ENCODE peak calls at places on chromosome 16, in five cellular contexts. F is osteoblast, E is IMR-90, Z is PC-3, A is tibial artery. D is an unnamed sample.

GRCh38 chr16:66840883-66841282 is 3.3 kb upstream of the CA7 start:
- DNase-seq in Z (no peak), E (no peak), A (no peak), F (no peak), D (no peak)

GRCh38 chr16:78490431-78490830 is 391.0 kb downstream of the WWOX start:
- DNase-seq in A (no peak), F (no peak), E (no peak), Z (no peak), D (no peak)

GRCh38 chr16:2939968-2940367 is 24.1 kb upstream of the KREMEN2 start:
- DNase-seq in F (peak), A (no peak), Z (no peak), E (no peak), D (no peak)

GRCh38 chr16:30941600-30942420 is 7.1 kb upstream of the ORAI3 start:
- DNase-seq in Z (peak), E (peak), F (peak), A (peak), D (peak)

GRCh38 chr16:89696598-89697128 is 4.8 kb downstream of the SPATA2L start:
- DNase-seq in A (no peak), F (peak), Z (no peak), E (no peak), D (peak)

GRCh38 chr16:71929048-71929447 is 33.7 kb downstream of the IST1 start:
- DNase-seq in A (no peak), Z (no peak), F (peak), E (peak), D (no peak)

GRCh38 chr16:49824600-49824999 is 31.3 kb downstream of the ZNF423 start:
- DNase-seq in E (no peak), A (no peak), Z (no peak), F (no peak), D (no peak)

GRCh38 chr16:86104537-86105048 is 205.6 kb downstream of the IRF8 start:
- DNase-seq in F (no peak), E (no peak), Z (no peak), A (peak), D (no peak)

GRCh38 chr16:20774703-20775362 is 11.0 kb downstream of the ACSM3 start:
- DNase-seq in Z (peak), E (peak), F (peak), A (no peak), D (peak)

GRCh38 chr16:12010388-12011251 is 34.1 kb downstream of the SNX29 start:
- DNase-seq in F (no peak), A (no peak), Z (no peak), E (no peak), D (no peak)

GRCh38 chr16:50259334-50260205 is 6.8 kb upstream of the ADCY7 start:
- DNase-seq in A (peak), F (peak), Z (no peak), E (no peak), D (no peak)

GRCh38 chr16:61362583-61362982 is 673.7 kb downstream of the CDH8 start:
- DNase-seq in A (no peak), Z (no peak), F (no peak), E (no peak), D (no peak)

GRCh38 chr16:14015461-14015860 is 55.7 kb upstream of the MRTFB start:
- DNase-seq in A (no peak), E (no peak), Z (no peak), F (no peak), D (no peak)

GRCh38 chr16:68884867-68885266 is 41.5 kb downstream of the TANGO6 start:
- DNase-seq in E (no peak), F (no peak), Z (no peak), A (no peak), D (no peak)

GRCh38 chr16:85927938-85928337 is 29.0 kb downstream of the IRF8 start:
- DNase-seq in E (no peak), F (peak), Z (no peak), A (no peak), D (no peak)

GRCh38 chr16:53809088-53809951 is 105.4 kb downstream of the FTO start:
- DNase-seq in Z (peak), F (no peak), E (peak), A (no peak), D (no peak)

GRCh38 chr16:48511071-48511540 is 98.9 kb downstream of the N4BP1 start:
- DNase-seq in Z (no peak), A (peak), E (peak), F (peak), D (no peak)

GRCh38 chr16:1949507-1949906 is 5.0 kb downstream of the RPL3L start:
- DNase-seq in F (no peak), A (no peak), Z (no peak), E (no peak), D (peak)

GRCh38 chr16:15653227-15653626 is 3.2 kb downstream of the NDE1 start:
- DNase-seq in Z (peak), A (no peak), F (peak), E (peak), D (no peak)

GRCh38 chr16:54194008-54194731 is 92.4 kb downstream of the IRX3 start:
- DNase-seq in A (peak), Z (no peak), F (peak), E (no peak), D (peak)

GRCh38 chr16:51960931-51961330 is 586.0 kb downstream of the TOX3 start:
- DNase-seq in F (no peak), E (no peak), A (no peak), Z (no peak), D (no peak)

GRCh38 chr16:63613701-63614100 is 1508.2 kb downstream of the CDH11 start:
- DNase-seq in E (peak), Z (peak), A (no peak), F (peak), D (no peak)

GRCh38 chr16:57146735-57147134 is 39.1 kb downstream of the PSME3IP1 start:
- DNase-seq in A (no peak), Z (peak), E (no peak), F (peak), D (no peak)

GRCh38 chr16:83118365-83118764 is 491.6 kb downstream of the CDH13 start:
- DNase-seq in Z (no peak), F (peak), A (no peak), E (peak), D (no peak)

GRCh38 chr16:11896776-11897175 is 19.0 kb downstream of the GSPT1 start:
- DNase-seq in Z (peak), E (peak), F (peak), A (no peak), D (no peak)

DNA sequence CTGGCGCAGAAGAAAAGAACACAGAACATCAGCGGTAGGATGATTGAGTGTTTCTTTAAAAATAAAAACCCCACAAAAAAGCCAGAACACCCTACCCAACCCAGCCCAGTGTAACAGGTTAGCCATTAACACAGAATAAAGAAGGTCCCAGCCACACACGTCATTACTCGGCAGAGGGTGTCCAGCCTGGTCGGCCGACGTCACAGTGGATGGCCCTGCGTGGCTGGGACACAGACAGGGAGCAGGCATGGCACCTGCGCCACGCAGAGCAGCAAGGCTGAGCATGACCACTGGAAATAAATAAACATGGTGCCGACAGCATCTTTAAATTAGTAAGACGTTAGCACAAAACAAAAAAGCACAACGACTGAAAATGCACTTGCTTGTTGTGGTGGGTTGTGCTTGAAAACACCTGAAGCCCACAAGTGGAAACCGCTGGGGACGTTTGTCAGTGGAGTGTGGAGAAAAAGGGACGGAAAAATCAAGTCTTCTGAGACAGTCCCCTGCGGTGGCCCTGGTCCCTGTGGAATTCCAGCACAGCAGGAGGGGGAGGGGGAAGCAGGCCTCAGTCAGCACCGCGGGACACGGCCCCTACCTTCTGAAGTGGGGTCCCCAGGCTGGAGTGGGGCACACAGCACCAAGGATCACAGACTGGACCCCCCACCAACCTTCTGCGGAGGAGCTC is 39.2 kb downstream of the SLC7A5 start:
- DNase-seq in E (no peak), A (no peak), F (no peak), Z (no peak), D (no peak)
- H3K27ac ChIP-seq in E (no peak), A (no peak), F (no peak), Z (no peak), D (no peak)

DNA sequence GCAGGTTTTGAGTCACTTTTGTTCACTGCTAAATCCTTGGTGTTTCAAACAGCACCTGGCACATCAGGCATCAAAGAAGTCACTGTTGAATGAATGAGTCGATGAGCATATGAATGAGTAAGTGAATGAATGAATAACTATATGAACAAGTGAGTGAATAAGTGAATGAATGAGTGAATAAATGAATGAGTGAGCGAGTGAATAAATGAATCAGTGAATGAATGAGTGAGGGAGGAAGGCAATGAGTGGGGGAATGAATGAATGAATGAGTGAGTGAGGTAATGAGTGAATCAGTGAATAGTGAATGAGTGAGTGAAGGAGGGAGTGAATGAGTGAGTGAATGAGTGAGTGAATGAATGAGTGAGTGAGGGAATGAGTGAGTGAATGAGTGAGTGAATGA is 28.8 kb downstream of the TMEM114 start:
- DNase-seq in F (no peak), A (no peak), E (no peak), Z (no peak), D (no peak)
- H3K4me3 ChIP-seq in F (no peak), A (no peak), E (no peak), Z (no peak), D (no peak)

GRCh38 chr16:27853101-27853500 is 210.4 kb downstream of the GSG1L start:
- DNase-seq in A (peak), F (no peak), Z (no peak), E (no peak), D (no peak)
- H3K27ac ChIP-seq in A (no peak), F (no peak), Z (no peak), E (no peak), D (no peak)

GRCh38 chr16:84919751-84920150 is 91.6 kb downstream of the ZDHHC7 start:
- DNase-seq in E (no peak), Z (no peak), A (no peak), F (no peak), D (no peak)

GRCh38 chr16:84924339-84925091 is 86.8 kb downstream of the ZDHHC7 start:
- DNase-seq in F (peak), A (no peak), Z (no peak), E (no peak), D (no peak)

GRCh38 chr16:84925092-84925772 is 86.1 kb downstream of the ZDHHC7 start:
- DNase-seq in Z (peak), F (peak), E (no peak), A (no peak), D (peak)

GRCh38 chr16:84920333-84920732 is 91.0 kb downstream of the ZDHHC7 start:
- DNase-seq in A (no peak), F (no peak), E (no peak), Z (no peak), D (no peak)

GRCh38 chr16:84922351-84923135 is 88.8 kb downstream of the ZDHHC7 start:
- DNase-seq in F (no peak), Z (no peak), A (no peak), E (peak), D (peak)
- H3K4me3 ChIP-seq in F (no peak), Z (no peak), A (no peak), E (no peak), D (no peak)

GRCh38 chr16:88072571-88073001 is 121.4 kb downstream of the BANP start:
- DNase-seq in E (no peak), A (peak), F (no peak), Z (no peak), D (peak)
- H3K27ac ChIP-seq in E (no peak), A (no peak), F (no peak), Z (no peak), D (no peak)

GRCh38 chr16:58515871-58516767 is 802 bp downstream of the SETD6 start:
- DNase-seq in F (peak), A (peak), E (no peak), Z (peak), D (peak)

GRCh38 chr16:58516768-58517107 is 1.4 kb downstream of the SETD6 start:
- DNase-seq in A (no peak), Z (no peak), E (no peak), F (peak), D (no peak)

GRCh38 chr16:58515125-58515870 is at the start of gene SETD6:
- DNase-seq in E (peak), F (peak), Z (peak), A (peak), D (peak)

GRCh38 chr16:58511933-58512815 is 3.1 kb upstream of the SETD6 start:
- DNase-seq in A (peak), F (peak), Z (peak), E (peak), D (peak)

GRCh38 chr16:58513874-58514273 is 1.4 kb upstream of the SETD6 start:
- DNase-seq in A (no peak), E (peak), F (peak), Z (no peak), D (no peak)
- H3K4me3 ChIP-seq in A (no peak), E (no peak), F (no peak), Z (no peak), D (no peak)